ENCODE peak calls at places on chromosome 13, in nine cellular contexts. One of them, this sample, is unnamed.

GRCh38 chr13:29733069-29733700 is 117.2 kb downstream of the UBL3 start:
- DNase-seq in ascending aorta: no peak
- DNase-seq in mucosa of descending colon: no peak
- DNase-seq in SJSA1: no peak
- DNase-seq in non-pigmented ciliary epithelial cell: no peak
- DNase-seq in uterus: no peak
- DNase-seq in progenitor cell of endocrine pancreas: no peak
- DNase-seq in astrocyte of the spinal cord: no peak
- DNase-seq in NCI-H1417 treated with DMSO at 0.1 percent for 48 hours: no peak
- DNase-seq in this sample: peak

GRCh38 chr13:99961634-99962033 is 9.9 kb downstream of the ZIC5 start:
- DNase-seq in ascending aorta: peak
- DNase-seq in mucosa of descending colon: no peak
- DNase-seq in SJSA1: no peak
- DNase-seq in non-pigmented ciliary epithelial cell: no peak
- DNase-seq in uterus: no peak
- DNase-seq in progenitor cell of endocrine pancreas: no peak
- DNase-seq in astrocyte of the spinal cord: no peak
- DNase-seq in NCI-H1417 treated with DMSO at 0.1 percent for 48 hours: no peak
- DNase-seq in this sample: no peak

GRCh38 chr13:30577381-30577780 is 40.3 kb upstream of the USPL1 start:
- DNase-seq in ascending aorta: no peak
- DNase-seq in mucosa of descending colon: no peak
- DNase-seq in SJSA1: peak
- DNase-seq in non-pigmented ciliary epithelial cell: peak
- DNase-seq in uterus: no peak
- DNase-seq in progenitor cell of endocrine pancreas: no peak
- DNase-seq in astrocyte of the spinal cord: peak
- DNase-seq in NCI-H1417 treated with DMSO at 0.1 percent for 48 hours: no peak
- DNase-seq in this sample: peak

GRCh38 chr13:85828094-85828684 is 29.0 kb upstream of the SLITRK6 start:
- DNase-seq in ascending aorta: no peak
- DNase-seq in mucosa of descending colon: no peak
- DNase-seq in SJSA1: no peak
- DNase-seq in non-pigmented ciliary epithelial cell: no peak
- DNase-seq in uterus: no peak
- DNase-seq in progenitor cell of endocrine pancreas: no peak
- DNase-seq in astrocyte of the spinal cord: peak
- DNase-seq in NCI-H1417 treated with DMSO at 0.1 percent for 48 hours: no peak
- DNase-seq in this sample: no peak

GRCh38 chr13:50969691-50970090 is 60.1 kb downstream of the RNASEH2B start:
- DNase-seq in ascending aorta: no peak
- DNase-seq in mucosa of descending colon: no peak
- DNase-seq in SJSA1: no peak
- DNase-seq in non-pigmented ciliary epithelial cell: no peak
- DNase-seq in uterus: no peak
- DNase-seq in progenitor cell of endocrine pancreas: no peak
- DNase-seq in astrocyte of the spinal cord: peak
- DNase-seq in NCI-H1417 treated with DMSO at 0.1 percent for 48 hours: no peak
- DNase-seq in this sample: no peak

GRCh38 chr13:111241006-111241755 is 79.3 kb upstream of the TEX29 start:
- DNase-seq in ascending aorta: no peak
- DNase-seq in mucosa of descending colon: no peak
- DNase-seq in SJSA1: no peak
- DNase-seq in non-pigmented ciliary epithelial cell: no peak
- DNase-seq in uterus: no peak
- DNase-seq in progenitor cell of endocrine pancreas: no peak
- DNase-seq in astrocyte of the spinal cord: no peak
- DNase-seq in NCI-H1417 treated with DMSO at 0.1 percent for 48 hours: no peak
- DNase-seq in this sample: no peak

GRCh38 chr13:25335856-25336255 is 34.4 kb downstream of the NUP58 start:
- DNase-seq in ascending aorta: no peak
- DNase-seq in mucosa of descending colon: no peak
- DNase-seq in SJSA1: no peak
- DNase-seq in non-pigmented ciliary epithelial cell: no peak
- DNase-seq in uterus: no peak
- DNase-seq in progenitor cell of endocrine pancreas: no peak
- DNase-seq in astrocyte of the spinal cord: no peak
- DNase-seq in NCI-H1417 treated with DMSO at 0.1 percent for 48 hours: no peak
- DNase-seq in this sample: no peak

GRCh38 chr13:84279166-84279565 is 396.9 kb upstream of the SLITRK1 start:
- DNase-seq in ascending aorta: no peak
- DNase-seq in mucosa of descending colon: no peak
- DNase-seq in SJSA1: no peak
- DNase-seq in non-pigmented ciliary epithelial cell: peak
- DNase-seq in uterus: no peak
- DNase-seq in progenitor cell of endocrine pancreas: no peak
- DNase-seq in astrocyte of the spinal cord: peak
- DNase-seq in NCI-H1417 treated with DMSO at 0.1 percent for 48 hours: no peak
- DNase-seq in this sample: no peak

GRCh38 chr13:112953591-112954487 is 15.2 kb upstream of the MCF2L start:
- DNase-seq in ascending aorta: no peak
- DNase-seq in mucosa of descending colon: no peak
- DNase-seq in SJSA1: no peak
- DNase-seq in non-pigmented ciliary epithelial cell: no peak
- DNase-seq in uterus: no peak
- DNase-seq in progenitor cell of endocrine pancreas: no peak
- DNase-seq in astrocyte of the spinal cord: no peak
- DNase-seq in NCI-H1417 treated with DMSO at 0.1 percent for 48 hours: no peak
- DNase-seq in this sample: no peak

GRCh38 chr13:93794197-93794885 is 567.7 kb downstream of the GPC6 start:
- DNase-seq in ascending aorta: no peak
- DNase-seq in mucosa of descending colon: no peak
- DNase-seq in SJSA1: no peak
- DNase-seq in non-pigmented ciliary epithelial cell: no peak
- DNase-seq in uterus: no peak
- DNase-seq in progenitor cell of endocrine pancreas: no peak
- DNase-seq in astrocyte of the spinal cord: peak
- DNase-seq in NCI-H1417 treated with DMSO at 0.1 percent for 48 hours: no peak
- DNase-seq in this sample: no peak

GRCh38 chr13:101618440-101619187 is 166.1 kb downstream of the ITGBL1 start:
- DNase-seq in ascending aorta: no peak
- DNase-seq in mucosa of descending colon: no peak
- DNase-seq in SJSA1: no peak
- DNase-seq in non-pigmented ciliary epithelial cell: no peak
- DNase-seq in uterus: no peak
- DNase-seq in progenitor cell of endocrine pancreas: no peak
- DNase-seq in astrocyte of the spinal cord: no peak
- DNase-seq in NCI-H1417 treated with DMSO at 0.1 percent for 48 hours: no peak
- DNase-seq in this sample: no peak

GRCh38 chr13:41075034-41075433 is 13.7 kb downstream of the WBP4 start:
- DNase-seq in ascending aorta: no peak
- DNase-seq in mucosa of descending colon: no peak
- DNase-seq in SJSA1: no peak
- DNase-seq in non-pigmented ciliary epithelial cell: no peak
- DNase-seq in uterus: no peak
- DNase-seq in progenitor cell of endocrine pancreas: no peak
- DNase-seq in astrocyte of the spinal cord: peak
- DNase-seq in NCI-H1417 treated with DMSO at 0.1 percent for 48 hours: no peak
- DNase-seq in this sample: no peak

GRCh38 chr13:79353698-79354097 is 52.4 kb downstream of the RBM26 start:
- DNase-seq in ascending aorta: no peak
- DNase-seq in mucosa of descending colon: no peak
- DNase-seq in SJSA1: no peak
- DNase-seq in non-pigmented ciliary epithelial cell: no peak
- DNase-seq in uterus: no peak
- DNase-seq in progenitor cell of endocrine pancreas: no peak
- DNase-seq in astrocyte of the spinal cord: no peak
- DNase-seq in NCI-H1417 treated with DMSO at 0.1 percent for 48 hours: no peak
- DNase-seq in this sample: no peak

GRCh38 chr13:25111557-25111956 is 15.6 kb downstream of the PABPC3 start:
- DNase-seq in ascending aorta: no peak
- DNase-seq in mucosa of descending colon: no peak
- DNase-seq in SJSA1: no peak
- DNase-seq in non-pigmented ciliary epithelial cell: peak
- DNase-seq in uterus: no peak
- DNase-seq in progenitor cell of endocrine pancreas: no peak
- DNase-seq in astrocyte of the spinal cord: peak
- DNase-seq in NCI-H1417 treated with DMSO at 0.1 percent for 48 hours: no peak
- DNase-seq in this sample: no peak

GRCh38 chr13:79909664-79910063 is 428.7 kb downstream of the NDFIP2 start:
- DNase-seq in ascending aorta: no peak
- DNase-seq in mucosa of descending colon: no peak
- DNase-seq in SJSA1: no peak
- DNase-seq in non-pigmented ciliary epithelial cell: no peak
- DNase-seq in uterus: no peak
- DNase-seq in progenitor cell of endocrine pancreas: no peak
- DNase-seq in astrocyte of the spinal cord: no peak
- DNase-seq in NCI-H1417 treated with DMSO at 0.1 percent for 48 hours: no peak
- DNase-seq in this sample: no peak

GRCh38 chr13:100102042-100102441 is 13.1 kb downstream of the PCCA start:
- DNase-seq in ascending aorta: no peak
- DNase-seq in mucosa of descending colon: no peak
- DNase-seq in SJSA1: peak
- DNase-seq in non-pigmented ciliary epithelial cell: no peak
- DNase-seq in uterus: no peak
- DNase-seq in progenitor cell of endocrine pancreas: no peak
- DNase-seq in astrocyte of the spinal cord: no peak
- DNase-seq in NCI-H1417 treated with DMSO at 0.1 percent for 48 hours: no peak
- DNase-seq in this sample: no peak

GRCh38 chr13:107457686-107458085 is 757.6 kb downstream of the LIG4 start:
- DNase-seq in ascending aorta: no peak
- DNase-seq in mucosa of descending colon: no peak
- DNase-seq in SJSA1: no peak
- DNase-seq in non-pigmented ciliary epithelial cell: no peak
- DNase-seq in uterus: no peak
- DNase-seq in progenitor cell of endocrine pancreas: no peak
- DNase-seq in astrocyte of the spinal cord: no peak
- DNase-seq in NCI-H1417 treated with DMSO at 0.1 percent for 48 hours: no peak
- DNase-seq in this sample: no peak

GRCh38 chr13:95100525-95101121 is 200.6 kb downstream of the ABCC4 start:
- DNase-seq in ascending aorta: no peak
- DNase-seq in mucosa of descending colon: no peak
- DNase-seq in SJSA1: peak
- DNase-seq in non-pigmented ciliary epithelial cell: no peak
- DNase-seq in uterus: no peak
- DNase-seq in progenitor cell of endocrine pancreas: no peak
- DNase-seq in astrocyte of the spinal cord: peak
- DNase-seq in NCI-H1417 treated with DMSO at 0.1 percent for 48 hours: no peak
- DNase-seq in this sample: peak

This sample was measured in T1000.